ENCODE peak calls at places on chromosomes 4 and X, in four cellular contexts. A, C, M and S are unnamed samples.

GRCh38 chr4:129043523-129043922 is 49.8 kb downstream of the SCLT1 start:
- DNase-seq in A (no peak), C (no peak), M (peak), S (no peak)

GRCh38 chrX:150364347-150365050 is 1.4 kb downstream of the MAMLD1 start:
- DNase-seq in A (peak), C (peak), M (no peak), S (peak)

GRCh38 chr4:138861130-138861529 is 154.5 kb upstream of the NOCT start:
- DNase-seq in A (no peak), C (no peak), M (no peak), S (no peak)

GRCh38 chr4:104491396-104491821 is 3.3 kb downstream of the CXXC4 start:
- DNase-seq in A (no peak), C (no peak), M (no peak), S (peak)

GRCh38 chrX:17744896-17745523 is 7.7 kb downstream of the SCML1 start:
- DNase-seq in A (no peak), C (no peak), M (peak), S (no peak)

GRCh38 chrX:118519411-118520205 is 24.0 kb downstream of the DOCK11 start:
- DNase-seq in A (no peak), C (no peak), M (peak), S (no peak)

GRCh38 chrX:10620121-10620699 is at the start of gene MID1:
- DNase-seq in A (peak), C (peak), M (peak), S (peak)

GRCh38 chrX:116872931-116873330 is 410.2 kb upstream of the CT83 start:
- DNase-seq in A (no peak), C (no peak), M (no peak), S (no peak)

GRCh38 chr4:110962616-110963015 is 339.7 kb upstream of the PITX2 start:
- DNase-seq in A (no peak), C (no peak), M (no peak), S (no peak)

GRCh38 chr4:110963621-110964020 is 340.7 kb upstream of the PITX2 start:
- DNase-seq in A (no peak), C (no peak), M (no peak), S (no peak)

GRCh38 chr4:110953898-110954297 is 331.0 kb upstream of the PITX2 start:
- DNase-seq in A (no peak), C (no peak), M (peak), S (no peak)

GRCh38 chr4:110955748-110956147 is 332.9 kb upstream of the PITX2 start:
- DNase-seq in A (no peak), C (no peak), M (no peak), S (no peak)

DNA sequence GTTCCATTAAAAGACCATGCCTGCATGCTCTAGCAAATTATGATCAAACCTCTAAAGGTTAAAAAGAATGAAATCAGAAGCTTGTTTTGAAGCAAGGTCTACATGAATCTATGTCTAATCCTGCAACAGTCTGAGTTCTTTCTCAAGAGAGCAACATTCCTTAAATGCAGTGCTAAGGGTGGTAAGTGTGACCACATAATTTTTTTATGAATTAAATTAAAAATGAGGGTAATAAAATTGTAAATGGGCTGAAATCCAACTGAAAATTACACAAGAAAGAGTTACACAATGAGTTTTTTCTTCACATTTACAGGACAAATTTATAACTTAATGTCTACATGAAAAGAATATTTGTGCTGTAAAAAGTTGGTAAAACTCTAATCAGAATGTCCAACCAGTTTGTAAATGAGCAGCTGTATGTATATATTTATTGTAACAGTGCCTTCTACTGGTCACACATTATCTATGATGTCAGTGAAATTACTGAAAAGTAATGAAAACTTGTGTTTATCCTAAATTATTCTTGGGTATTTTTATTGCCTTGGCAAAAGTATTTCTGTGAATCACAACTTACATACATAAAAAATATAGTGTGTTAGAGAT is 336.3 kb upstream of the PITX2 start:
- DNase-seq in A (no peak), C (no peak), M (peak), S (no peak)
- TF ChIP-seq CTCF in A (no peak), C (no peak), M (peak), S (no peak)

DNA sequence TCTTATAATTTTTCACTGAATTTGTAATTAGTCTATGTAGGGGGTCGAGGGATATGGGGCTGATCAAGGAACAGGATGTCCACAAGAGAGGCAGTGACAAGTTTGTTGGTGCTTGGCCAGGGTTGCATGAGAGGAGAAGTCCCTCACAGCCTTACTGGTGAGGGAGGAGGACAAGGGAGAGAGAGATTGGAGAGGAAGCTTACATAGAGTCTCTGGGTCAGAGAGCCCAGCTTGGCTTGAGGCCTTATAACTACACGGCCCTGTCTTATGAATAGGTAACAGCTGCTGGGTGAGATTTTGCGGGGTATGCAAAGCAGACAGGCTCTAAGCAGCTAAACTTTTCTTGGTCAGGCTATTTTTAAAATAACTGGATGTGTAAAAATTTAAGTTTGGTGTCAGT is 37.9 kb upstream of the OTUD4 start:
- DNase-seq in A (no peak), C (no peak), M (no peak), S (no peak)
- TF ChIP-seq CTCF in A (no peak), C (no peak), M (no peak), S (no peak)

GRCh38 chr4:98711526-98711925 is 53.1 kb upstream of the TSPAN5 start:
- DNase-seq in A (no peak), C (no peak), M (peak), S (no peak)

GRCh38 chr4:98706935-98707334 is 48.5 kb upstream of the TSPAN5 start:
- DNase-seq in A (no peak), C (no peak), M (no peak), S (no peak)

GRCh38 chr4:98706200-98706813 is 47.9 kb upstream of the TSPAN5 start:
- DNase-seq in A (no peak), C (no peak), M (no peak), S (no peak)

GRCh38 chr4:98712607-98713006 is 54.2 kb upstream of the TSPAN5 start:
- DNase-seq in A (no peak), C (no peak), M (no peak), S (no peak)

GRCh38 chr4:98710831-98711230 is 52.4 kb upstream of the TSPAN5 start:
- DNase-seq in A (no peak), C (no peak), M (peak), S (no peak)
- TF ChIP-seq CTCF in A (no peak), C (no peak), M (no peak), S (no peak)

GRCh38 chr4:170227928-170228327 is 138.2 kb upstream of the AADAT start:
- DNase-seq in A (no peak), C (no peak), M (no peak), S (no peak)
- TF ChIP-seq CTCF in A (no peak), C (no peak), M (no peak), S (peak)

GRCh38 chr4:47662975-47663374 is 174.9 kb downstream of the CORIN start:
- DNase-seq in A (no peak), C (no peak), M (peak), S (peak)
- TF ChIP-seq CTCF in A (no peak), C (no peak), M (peak), S (peak)

GRCh38 chr4:140626982-140627381 is 58.2 kb upstream of the UCP1 start:
- DNase-seq in A (no peak), C (no peak), M (no peak), S (no peak)
- TF ChIP-seq CTCF in A (no peak), C (no peak), M (peak), S (no peak)

GRCh38 chr4:147846318-147847135 is 114.6 kb downstream of the ARHGAP10 start:
- DNase-seq in A (no peak), C (no peak), M (peak), S (no peak)

GRCh38 chr4:147842573-147842972 is 110.7 kb downstream of the ARHGAP10 start:
- DNase-seq in A (no peak), C (no peak), M (peak), S (no peak)

GRCh38 chr4:147840846-147841732 is 109.2 kb downstream of the ARHGAP10 start:
- DNase-seq in A (no peak), C (no peak), M (no peak), S (no peak)

GRCh38 chr4:147839651-147840050 is 107.8 kb downstream of the ARHGAP10 start:
- DNase-seq in A (no peak), C (no peak), M (peak), S (no peak)

DNA sequence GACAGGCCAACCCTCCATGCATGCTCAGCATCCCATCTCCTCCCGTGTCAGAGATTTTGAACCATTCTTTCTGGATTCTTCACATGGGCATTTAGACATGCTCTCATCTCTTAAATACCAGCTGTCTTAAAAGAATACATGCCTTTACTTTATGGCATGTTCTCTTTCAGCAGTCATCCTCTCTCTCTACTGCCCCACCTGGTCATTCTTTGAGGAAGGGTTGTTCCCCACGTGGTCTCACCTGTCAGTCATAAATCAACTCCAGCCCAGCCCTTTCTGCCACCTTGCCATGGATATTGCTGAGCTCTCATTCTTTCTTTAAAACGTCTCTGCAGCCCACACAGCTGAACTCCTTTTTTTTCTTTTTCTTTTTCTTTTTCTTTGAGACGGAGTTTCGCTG is 111.3 kb downstream of the ARHGAP10 start:
- DNase-seq in A (no peak), C (no peak), M (no peak), S (no peak)
- TF ChIP-seq CTCF in A (no peak), C (no peak), M (no peak), S (peak)

DNA sequence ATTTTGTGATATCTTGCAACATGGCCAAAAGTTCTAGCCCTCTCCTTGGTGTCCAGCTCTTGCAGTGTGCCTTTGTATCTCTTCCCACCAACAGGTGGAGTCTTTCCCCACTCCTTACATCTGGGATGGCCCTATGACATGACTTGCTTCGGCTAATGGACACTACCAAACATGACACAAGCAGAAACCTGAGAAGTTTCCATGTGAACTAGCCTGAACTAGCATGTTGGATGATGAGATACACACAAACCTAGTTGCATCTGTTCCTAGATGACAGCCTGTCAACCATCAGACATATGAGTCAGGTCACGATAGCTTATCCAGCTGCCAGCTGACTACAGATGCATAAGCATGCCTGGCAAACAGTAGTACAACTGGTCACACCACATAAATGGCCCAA is 207.5 kb upstream of the FTHL17 start:
- DNase-seq in A (no peak), C (no peak), M (peak), S (no peak)
- TF ChIP-seq CTCF in A (no peak), C (no peak), M (peak), S (no peak)

GRCh38 chrX:55450259-55450658 is 1.7 kb upstream of the MAGEH1 start:
- DNase-seq in A (no peak), C (no peak), M (peak), S (no peak)
- TF ChIP-seq CTCF in A (no peak), C (no peak), M (no peak), S (no peak)

DNA sequence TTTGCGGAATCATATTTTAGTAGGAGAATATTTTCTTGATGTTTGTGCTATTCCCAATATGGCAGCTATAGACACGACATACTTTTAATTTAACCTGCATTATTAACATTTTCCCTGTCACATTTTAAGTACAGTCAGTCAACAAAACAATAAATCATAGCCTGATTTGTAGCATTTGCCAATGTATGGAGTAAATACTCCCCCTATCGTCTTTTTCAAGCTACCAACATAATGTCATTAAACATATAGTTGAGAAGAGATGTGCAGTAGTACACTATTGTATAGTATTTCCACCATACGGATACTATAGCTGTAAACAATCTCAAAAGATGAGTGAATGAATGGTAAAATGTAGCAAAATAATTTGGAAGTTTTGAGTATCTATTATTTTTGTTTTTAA is 303.7 kb upstream of the MAGEB2 start:
- DNase-seq in A (no peak), C (no peak), M (no peak), S (no peak)
- TF ChIP-seq CTCF in A (no peak), C (no peak), M (peak), S (no peak)